ENCODE peak calls at places on chromosomes 5 and 9, in four cellular contexts. W is H1, M is K562, T is GM12878. C is an unnamed sample.

GRCh38 chr5:168782172-168782571 is 203.0 kb upstream of the PANK3 start:
- DNase-seq in W (no peak), M (no peak), T (no peak), C (no peak)

GRCh38 chr5:54727874-54728273 is 210.3 kb downstream of the SNX18 start:
- DNase-seq in W (no peak), M (no peak), T (no peak), C (no peak)

GRCh38 chr5:31692561-31693221 is 53.8 kb downstream of the PDZD2 start:
- DNase-seq in W (no peak), M (no peak), T (no peak), C (no peak)

GRCh38 chr5:10391130-10391529 is 37.6 kb downstream of the MARCHF6 start:
- DNase-seq in W (no peak), M (no peak), T (no peak), C (no peak)

GRCh38 chr9:77827104-77827784 is 179.1 kb upstream of the GNA14 start:
- DNase-seq in W (no peak), M (peak), T (peak), C (no peak)

GRCh38 chr5:180353963-180354574 is 933 bp upstream of the GFPT2 start:
- DNase-seq in W (no peak), M (no peak), T (no peak), C (no peak)

GRCh38 chr9:131627326-131627845 is 82.1 kb downstream of the PRRT1B start:
- DNase-seq in W (no peak), M (no peak), T (no peak), C (no peak)

GRCh38 chr9:110141118-110141797 is 66.7 kb downstream of the C9orf152 start:
- DNase-seq in W (no peak), M (no peak), T (no peak), C (no peak)

GRCh38 chr5:96896285-96896711 is 20.0 kb downstream of the ERAP2 start:
- DNase-seq in W (no peak), M (no peak), T (no peak), C (no peak)

GRCh38 chr9:109852561-109852960 is 72.6 kb downstream of the PALM2AKAP2 start:
- DNase-seq in W (no peak), M (no peak), T (no peak), C (no peak)

GRCh38 chr9:78786794-78787193 is 489.9 kb downstream of the PSAT1 start:
- DNase-seq in W (no peak), M (no peak), T (no peak), C (no peak)

GRCh38 chr5:178435321-178436238 is 154.6 kb downstream of the COL23A1 start:
- DNase-seq in W (peak), M (no peak), T (no peak), C (no peak)

GRCh38 chr5:175685701-175686350 is 28.0 kb downstream of the HRH2 start:
- DNase-seq in W (no peak), M (no peak), T (no peak), C (no peak)

GRCh38 chr9:7009065-7009464 is 251.3 kb downstream of the KDM4C start:
- DNase-seq in W (no peak), M (no peak), T (no peak), C (no peak)

GRCh38 chr9:7008411-7008810 is 250.6 kb downstream of the KDM4C start:
- DNase-seq in W (no peak), M (no peak), T (no peak), C (no peak)

GRCh38 chr9:7006417-7006816 is 248.6 kb downstream of the KDM4C start:
- DNase-seq in W (no peak), M (no peak), T (no peak), C (no peak)

DNA sequence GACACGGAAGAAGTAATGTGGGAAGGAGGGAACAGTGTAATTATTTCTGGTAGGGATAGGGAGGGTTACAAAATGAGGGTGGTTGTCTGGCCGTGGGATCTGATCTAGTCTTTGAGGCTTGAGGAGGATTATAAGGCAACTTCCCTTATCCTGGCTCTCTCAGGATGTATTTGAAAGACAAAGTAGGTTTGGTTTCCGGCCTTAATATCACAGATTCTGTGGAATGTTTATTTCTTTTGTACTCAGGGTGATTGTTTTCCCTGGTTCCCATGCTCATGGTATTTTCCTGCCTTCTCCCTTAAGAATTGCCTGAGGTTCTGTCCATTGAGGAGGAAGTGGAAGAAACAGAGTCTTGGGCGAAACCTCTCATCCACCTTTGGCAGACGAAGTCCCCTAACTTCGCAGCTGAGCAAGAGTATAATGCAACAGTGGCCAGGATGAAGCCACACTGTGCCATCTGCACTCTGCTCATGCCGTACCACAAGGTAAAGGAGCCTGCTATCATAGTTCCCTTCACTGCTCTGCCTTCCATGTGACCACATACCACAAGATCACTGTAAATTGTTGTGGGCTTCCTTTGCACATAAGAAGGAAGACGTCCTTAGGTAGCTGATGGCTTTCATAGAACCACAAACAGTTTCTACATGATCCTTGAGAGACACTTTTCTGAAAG is 253.8 kb downstream of the KDM4C start:
- DNase-seq in W (no peak), M (no peak), T (peak), C (no peak)
- TF ChIP-seq CHD2 in W (no peak), M (no peak), T (no peak), C (no peak)

GRCh38 chr5:111691914-111692313 is 65.1 kb downstream of the NREP start:
- DNase-seq in W (no peak), M (no peak), T (no peak), C (no peak)
- TF ChIP-seq NRF1 in W (no peak), M (no peak), T (no peak), C (no peak)

DNA sequence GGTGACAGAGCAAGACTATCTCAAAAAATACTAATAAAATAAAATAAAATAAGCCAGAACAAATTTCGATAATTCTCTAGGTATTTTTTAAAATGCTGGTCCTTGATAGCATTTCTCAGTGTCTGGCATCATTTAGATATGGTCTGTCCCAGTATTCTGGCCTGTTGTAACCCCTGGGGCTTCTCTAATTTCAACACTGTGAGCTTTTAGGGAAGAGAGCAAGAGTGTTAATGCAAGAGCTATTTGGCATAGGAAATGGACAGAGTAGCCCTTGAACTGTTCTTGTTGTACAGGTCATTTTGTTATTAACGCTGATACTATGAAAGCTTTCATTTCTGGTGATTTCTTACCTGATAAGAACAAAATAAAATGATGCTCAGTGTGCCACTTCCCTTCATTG is 112.2 kb upstream of the ZNF608 start:
- DNase-seq in W (no peak), M (no peak), T (no peak), C (peak)
- TF ChIP-seq CHD2 in W (no peak), M (no peak), T (no peak), C (no peak)

GRCh38 chr9:70519912-70520724 is 105.7 kb upstream of the KLF9 start:
- DNase-seq in W (no peak), M (no peak), T (peak), C (no peak)
- TF ChIP-seq NRF1 in W (no peak), M (no peak), T (no peak), C (no peak)

DNA sequence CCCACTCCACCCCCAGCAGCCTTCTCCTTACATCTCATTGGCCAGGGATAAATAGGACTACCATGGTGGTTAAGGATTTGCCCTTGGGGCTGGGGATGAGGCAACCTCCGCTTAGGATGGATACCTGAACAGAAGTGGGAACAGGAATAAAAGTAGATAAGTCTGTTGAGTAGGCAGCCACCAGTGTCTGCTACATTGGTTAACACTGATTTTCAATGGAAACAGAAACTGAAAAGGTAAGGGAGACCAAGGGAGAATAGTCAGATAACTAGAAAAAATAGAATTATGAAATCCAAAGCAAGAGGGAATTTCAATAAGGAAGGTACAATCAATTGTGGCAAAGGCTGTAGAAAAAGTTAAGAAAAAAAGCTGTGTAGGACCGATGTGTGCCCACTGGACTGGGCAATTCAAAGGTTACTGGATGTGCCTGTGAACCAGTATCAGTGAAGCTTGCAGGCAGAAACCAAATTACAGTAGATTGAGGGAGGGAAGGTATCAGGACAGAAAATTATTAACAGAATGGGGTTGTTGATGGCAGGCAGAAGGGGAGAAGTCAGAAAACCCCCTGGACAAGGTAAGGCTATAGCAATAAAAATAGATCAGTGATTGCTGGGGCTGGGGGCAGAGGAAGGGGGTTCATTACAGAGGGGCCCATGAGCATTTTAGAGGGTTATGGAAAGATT is 48.7 kb downstream of the DNAJC21 start:
- DNase-seq in W (no peak), M (no peak), T (peak), C (no peak)
- TF ChIP-seq CHD2 in W (no peak), M (no peak), T (no peak), C (no peak)

GRCh38 chr5:1381370-1382247 is 36.7 kb upstream of the CLPTM1L start:
- DNase-seq in W (no peak), M (no peak), T (no peak), C (no peak)
- TF ChIP-seq NRF1 in W (no peak), M (no peak), T (no peak), C (no peak)

GRCh38 chr5:61115968-61116367 is 46.3 kb downstream of the SMIM15 start:
- DNase-seq in W (no peak), M (no peak), T (peak), C (no peak)
- TF ChIP-seq CHD2 in W (no peak), M (no peak), T (no peak), C (no peak)